ENCODE peak calls at places on chromosome 12, in seven cellular contexts. W, J, K, L, D, Y and Z are unnamed samples.

GRCh38 chr12:70178038-70178437 is 65.2 kb upstream of the CNOT2 start:
- DNase-seq in Y (no peak), L (no peak), W (no peak), K (no peak), D (peak), J (no peak), Z (peak)

GRCh38 chr12:67382206-67382871 is 113.2 kb downstream of the CAND1 start:
- DNase-seq in J (no peak), K (no peak), L (no peak), Y (no peak), W (no peak), D (peak), Z (no peak)

GRCh38 chr12:307406-307805 is 44.8 kb upstream of the SLC6A13 start:
- DNase-seq in K (no peak), D (no peak), Y (no peak), L (no peak), W (no peak), J (no peak), Z (no peak)

GRCh38 chr12:97267166-97267565 is 195.4 kb upstream of the RMST start:
- DNase-seq in K (no peak), Y (no peak), W (no peak), J (no peak), L (no peak), D (no peak), Z (no peak)

GRCh38 chr12:76544601-76545261 is 14.8 kb downstream of the OSBPL8 start:
- DNase-seq in W (no peak), D (no peak), Y (no peak), K (no peak), J (no peak), L (no peak), Z (peak)

GRCh38 chr12:76080729-76081415 is 3.6 kb downstream of the NAP1L1 start:
- DNase-seq in L (no peak), Y (no peak), D (no peak), K (no peak), J (no peak), W (peak), Z (no peak)

GRCh38 chr12:33759279-33759678 is 263.0 kb upstream of the ALG10 start:
- DNase-seq in K (no peak), J (no peak), W (no peak), Y (no peak), D (no peak), L (no peak), Z (no peak)

GRCh38 chr12:100720016-100720654 is 74.4 kb upstream of the ANO4 start:
- DNase-seq in L (no peak), W (no peak), D (no peak), Y (no peak), K (no peak), J (no peak), Z (peak)

GRCh38 chr12:94714378-94714777 is 64.0 kb upstream of the TMCC3 start:
- DNase-seq in W (no peak), J (peak), Y (no peak), L (no peak), K (no peak), D (peak), Z (peak)

DNA sequence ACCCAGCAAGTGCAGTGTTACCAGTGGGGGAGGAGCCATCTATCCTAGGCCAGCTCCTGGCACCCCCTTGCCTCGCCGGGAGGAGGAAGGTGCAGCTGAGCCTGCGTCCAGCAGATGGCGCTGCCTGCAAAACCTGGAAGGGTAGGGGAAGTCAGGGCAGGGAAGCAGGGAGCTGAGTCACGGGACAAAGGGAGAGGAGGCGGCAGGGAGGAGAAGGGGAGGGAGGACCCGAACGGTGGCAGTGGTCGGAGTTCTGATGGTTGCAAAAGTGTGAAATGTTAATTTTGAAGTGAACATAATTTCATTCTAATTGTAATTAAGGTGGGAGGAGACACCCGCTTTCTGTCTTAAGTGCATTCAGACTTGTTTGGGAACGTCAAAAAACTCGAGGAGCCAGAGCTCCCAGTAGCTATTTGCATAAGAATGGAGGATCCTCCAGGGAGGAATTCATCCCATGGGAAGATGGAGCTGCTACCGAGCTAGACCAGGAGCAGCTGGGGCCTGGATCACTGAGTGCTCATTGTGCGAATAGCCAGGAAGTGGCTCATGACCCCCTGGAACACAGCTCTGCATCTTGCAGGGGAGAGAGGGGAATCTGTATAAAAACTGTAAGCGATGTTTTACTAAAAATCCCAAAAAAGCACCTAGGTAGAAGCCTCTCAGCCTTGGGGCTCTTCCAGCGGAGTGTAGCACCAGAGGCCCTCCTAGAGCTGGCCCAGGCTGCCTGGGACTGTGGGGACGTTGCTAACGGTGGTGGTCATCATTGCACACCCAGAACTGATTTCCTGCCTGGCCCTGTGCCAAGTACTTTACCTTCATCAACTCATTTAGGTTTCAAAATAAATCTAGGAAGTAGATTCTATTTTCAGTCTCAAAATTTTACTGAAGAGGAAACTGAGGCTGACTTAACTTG is 59.5 kb downstream of the EMP1 start:
- DNase-seq in W (peak), D (peak), J (peak), Y (peak), K (peak), L (peak), Z (peak)
- H3K4me3 ChIP-seq in W (no peak), D (peak), J (peak), Y (peak), K (peak), L (peak), Z (peak)

GRCh38 chr12:47802312-47802711 is 17.4 kb downstream of the HDAC7 start:
- DNase-seq in Y (no peak), K (peak), J (no peak), L (no peak), W (no peak), D (no peak), Z (no peak)
- TF ChIP-seq CTCF in Y (no peak), K (peak), J (peak), L (no peak), W (peak), D (peak), Z (peak)

DNA sequence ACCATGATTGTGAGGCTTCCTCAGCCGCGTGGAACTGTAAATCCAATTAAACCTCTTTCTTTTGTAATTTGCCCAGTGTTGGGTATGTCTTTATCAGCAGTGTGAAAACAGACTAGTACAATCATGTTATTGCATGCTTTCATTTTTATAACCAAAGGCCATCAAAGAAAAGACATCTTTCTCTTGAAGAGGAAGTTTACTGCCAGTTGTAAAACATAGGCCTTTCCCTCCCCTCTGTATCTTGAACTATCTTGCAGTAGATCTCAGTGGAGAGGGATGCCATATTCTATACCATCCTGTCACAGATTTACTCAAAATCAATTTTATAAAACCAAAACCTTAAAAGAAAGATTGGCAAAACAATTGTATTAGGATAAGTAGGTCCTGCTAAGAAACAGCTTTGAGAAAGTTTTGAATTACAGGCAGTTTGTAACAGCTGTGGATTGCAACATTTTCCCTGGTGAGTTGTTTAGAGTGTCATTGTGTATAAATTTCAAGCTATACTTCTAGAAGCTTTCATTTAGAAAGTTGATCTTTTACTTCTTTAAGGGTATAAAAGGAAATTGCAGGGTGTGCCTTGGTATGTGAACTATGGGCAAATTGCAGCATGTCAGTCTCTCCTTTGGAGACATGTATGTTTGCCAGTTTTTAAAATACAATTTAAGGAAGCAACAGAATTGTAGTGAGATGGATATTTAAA is 128.1 kb downstream of the ATP23 start:
- DNase-seq in L (no peak), Y (no peak), D (peak), K (no peak), J (no peak), W (no peak), Z (peak)
- H3K4me3 ChIP-seq in L (no peak), Y (no peak), D (no peak), K (no peak), J (no peak), W (no peak), Z (no peak)

DNA sequence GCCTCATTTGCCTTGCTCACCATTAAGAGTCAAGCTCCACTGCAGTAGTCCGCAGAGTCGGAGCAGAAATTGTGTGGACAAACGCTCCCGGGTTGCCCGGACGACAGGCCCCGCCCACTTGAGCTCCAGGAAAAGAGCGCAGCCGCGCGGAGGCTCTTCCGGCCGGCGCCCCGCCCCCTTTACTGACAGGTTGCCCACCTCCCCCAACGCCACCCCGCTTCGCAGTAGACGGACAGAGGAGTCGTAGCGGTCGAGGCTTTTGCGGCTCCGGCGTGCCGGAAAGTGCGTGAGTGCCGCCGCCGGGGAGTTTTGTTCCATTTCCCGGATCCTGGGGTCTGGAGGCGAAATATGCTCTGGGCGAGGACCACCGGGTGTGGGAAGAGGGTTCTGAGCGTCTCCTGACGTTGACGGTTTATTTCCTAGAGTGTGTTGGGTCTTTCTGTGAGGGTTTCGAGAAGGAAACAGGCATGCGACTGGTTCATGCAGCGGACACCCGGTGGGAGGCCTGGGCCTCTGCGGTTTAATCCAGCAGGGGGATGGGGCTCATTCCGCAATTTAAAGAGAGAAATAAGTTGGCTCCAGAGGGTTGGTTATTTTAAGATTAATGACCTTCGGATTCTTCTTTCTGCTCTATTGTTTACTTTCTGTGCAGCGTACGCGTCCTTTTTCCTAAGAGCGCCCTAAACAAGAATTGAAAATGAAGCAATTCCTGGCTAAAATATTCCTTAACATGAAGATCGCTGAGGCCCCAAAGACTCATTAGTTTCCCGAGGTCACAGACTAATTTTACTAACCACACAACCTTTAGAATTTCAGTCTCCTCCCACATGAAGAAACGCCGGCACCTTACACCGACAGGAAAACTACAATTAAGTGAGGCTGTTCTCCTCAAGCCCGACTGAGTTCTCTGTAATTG is at the start of the genes DNAI7 and ETFRF1:
- DNase-seq in J (no peak), K (peak), D (peak), L (peak), W (peak), Y (peak), Z (peak)
- TF ChIP-seq CTCF in J (no peak), K (no peak), D (no peak), L (peak), W (no peak), Y (peak), Z (no peak)

GRCh38 chr12:11730299-11731041 is 81.0 kb downstream of the ETV6 start:
- DNase-seq in D (no peak), L (no peak), J (no peak), W (peak), K (peak), Y (no peak), Z (peak)
- H3K4me3 ChIP-seq in D (no peak), L (no peak), J (no peak), W (peak), K (no peak), Y (no peak), Z (no peak)

DNA sequence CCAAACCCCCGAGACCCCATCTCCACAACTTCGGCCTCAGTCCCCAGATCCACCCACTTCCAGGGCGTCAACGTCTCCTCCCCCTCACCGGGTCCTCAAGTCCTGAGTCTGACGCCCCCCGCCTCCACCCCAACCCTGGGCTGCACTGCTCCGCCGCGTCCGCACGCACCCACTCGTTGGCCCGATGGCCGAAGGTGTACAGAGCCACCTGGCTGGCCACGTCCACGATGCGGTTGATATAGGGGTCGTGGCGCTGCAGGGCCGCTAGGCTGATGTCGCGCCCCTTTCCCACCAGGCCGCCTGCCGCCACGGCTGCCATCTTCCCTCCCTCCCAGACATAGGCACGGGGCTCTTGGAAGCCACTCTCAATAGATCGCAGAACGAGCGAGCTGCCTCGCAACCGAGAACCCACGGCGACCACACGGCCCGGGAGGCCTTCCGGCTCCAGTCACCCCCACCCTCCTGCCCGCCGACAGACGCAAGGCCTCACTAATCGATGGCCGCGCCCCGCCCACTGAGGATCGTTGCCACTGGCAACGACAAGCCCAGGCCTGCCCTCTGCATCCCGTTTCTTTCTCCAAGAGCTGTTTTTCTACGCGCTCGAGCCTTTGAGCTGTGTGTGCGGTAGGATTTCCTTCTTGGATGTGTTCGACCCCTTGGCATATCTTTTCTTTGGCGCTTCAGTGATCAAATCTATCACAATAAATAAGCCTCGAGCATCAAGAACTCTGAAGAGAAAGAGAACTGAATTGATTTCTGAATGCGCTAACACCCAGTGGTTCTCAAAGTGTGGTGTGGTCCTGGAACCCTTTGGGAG is at the start of gene DCP1B:
- DNase-seq in D (peak), K (peak), W (peak), J (peak), Y (peak), L (peak), Z (peak)
- TF ChIP-seq CTCF in D (no peak), K (peak), W (no peak), J (peak), Y (peak), L (peak), Z (no peak)

GRCh38 chr12:121806556-121807308 is 2.9 kb downstream of the SETD1B start:
- DNase-seq in K (no peak), W (no peak), D (peak), J (no peak), L (no peak), Y (no peak), Z (peak)
- H3K4me3 ChIP-seq in K (peak), W (peak), D (peak), J (peak), L (peak), Y (peak), Z (peak)